ENCODE peak calls at places on chromosomes 1 and 21, in eight cellular contexts. U, O, L, G, F, J, D and H are unnamed samples.

GRCh38 chr1:1835546-1835945 is 55.3 kb downstream of the GNB1 start:
- DNase-seq in U (no peak), O (no peak), L (no peak), G (no peak), F (no peak), J (no peak), D (peak), H (no peak)

GRCh38 chr1:87435484-87435883 is 106.8 kb downstream of the LMO4 start:
- DNase-seq in U (no peak), O (no peak), L (peak), G (peak), F (no peak), J (no peak), D (no peak), H (no peak)

GRCh38 chr1:93598396-93598795 is 83.2 kb downstream of the BCAR3 start:
- DNase-seq in U (no peak), O (no peak), L (no peak), G (no peak), F (no peak), J (no peak), D (no peak), H (no peak)

GRCh38 chr1:230831706-230832105 is 36.6 kb downstream of the C1orf198 start:
- DNase-seq in U (no peak), O (no peak), L (no peak), G (peak), F (no peak), J (no peak), D (no peak), H (no peak)

GRCh38 chr1:203084588-203085527 is 954 bp downstream of the MYOG start:
- DNase-seq in U (peak), O (no peak), L (no peak), G (no peak), F (no peak), J (no peak), D (no peak), H (peak)

GRCh38 chr21:24716306-24716918 is 890.9 kb downstream of the MRPL39 start:
- DNase-seq in U (no peak), O (no peak), L (no peak), G (no peak), F (no peak), J (no peak), D (no peak), H (no peak)

GRCh38 chr1:171800342-171800741 is 18.9 kb downstream of the METTL13 start:
- DNase-seq in U (no peak), O (no peak), L (peak), G (no peak), F (no peak), J (no peak), D (no peak), H (no peak)

GRCh38 chr1:150507912-150508864 is at the start of gene ECM1:
- DNase-seq in U (no peak), O (peak), L (peak), G (peak), F (peak), J (peak), D (peak), H (peak)

GRCh38 chr1:9316080-9316444 is 23.4 kb downstream of the SPSB1 start:
- DNase-seq in U (no peak), O (no peak), L (no peak), G (no peak), F (no peak), J (no peak), D (no peak), H (no peak)

GRCh38 chr1:54407201-54407956 is 1.2 kb upstream of the SSBP3 start:
- DNase-seq in U (peak), O (peak), L (peak), G (peak), F (peak), J (peak), D (peak), H (peak)

GRCh38 chr1:179021873-179022272 is 3.8 kb upstream of the FAM20B start:
- DNase-seq in U (no peak), O (no peak), L (peak), G (peak), F (peak), J (no peak), D (no peak), H (no peak)

GRCh38 chr1:94739521-94740061 is 80.6 kb upstream of the SLC44A3 start:
- DNase-seq in U (no peak), O (no peak), L (peak), G (peak), F (peak), J (no peak), D (peak), H (no peak)

GRCh38 chr1:213934642-213935041 is 53.1 kb upstream of the PROX1 start:
- DNase-seq in U (no peak), O (no peak), L (no peak), G (peak), F (no peak), J (no peak), D (no peak), H (no peak)

GRCh38 chr1:22880174-22880601 is 92.5 kb downstream of the LACTBL1 start:
- DNase-seq in U (no peak), O (no peak), L (peak), G (peak), F (peak), J (no peak), D (no peak), H (no peak)

GRCh38 chr1:14167889-14168288 is 430.6 kb upstream of the KAZN start:
- DNase-seq in U (no peak), O (no peak), L (no peak), G (no peak), F (no peak), J (no peak), D (no peak), H (no peak)

GRCh38 chr21:42298237-42298636 is 17.0 kb downstream of the TFF3 start:
- DNase-seq in U (no peak), O (no peak), L (no peak), G (no peak), F (no peak), J (peak), D (no peak), H (no peak)

GRCh38 chr1:64471724-64472276 is 1.9 kb downstream of the CACHD1 start:
- DNase-seq in U (no peak), O (peak), L (no peak), G (no peak), F (peak), J (peak), D (no peak), H (no peak)

GRCh38 chr1:45306319-45306718 is 20.4 kb upstream of the HPDL start:
- DNase-seq in U (no peak), O (no peak), L (peak), G (peak), F (peak), J (no peak), D (no peak), H (no peak)

GRCh38 chr1:3112526-3112925 is 43.5 kb downstream of the PRDM16 start:
- DNase-seq in U (no peak), O (no peak), L (no peak), G (no peak), F (no peak), J (no peak), D (no peak), H (no peak)

GRCh38 chr1:40078512-40079333 is 18.3 kb downstream of the PPT1 start:
- DNase-seq in U (peak), O (no peak), L (peak), G (peak), F (peak), J (peak), D (no peak), H (peak)

GRCh38 chr21:38384675-38385074 is 113.6 kb downstream of the ERG start:
- DNase-seq in U (no peak), O (no peak), L (no peak), G (no peak), F (no peak), J (no peak), D (no peak), H (no peak)

GRCh38 chr1:24906760-24907490 is 23.2 kb downstream of the RUNX3 start:
- DNase-seq in U (no peak), O (no peak), L (no peak), G (no peak), F (no peak), J (no peak), D (peak), H (no peak)

GRCh38 chr1:97243973-97244560 is 522.5 kb downstream of the PTBP2 start:
- DNase-seq in U (no peak), O (no peak), L (no peak), G (peak), F (peak), J (peak), D (no peak), H (no peak)

GRCh38 chr1:35539073-35539823 is 18.0 kb downstream of the KIAA0319L start:
- DNase-seq in U (peak), O (no peak), L (no peak), G (peak), F (no peak), J (no peak), D (no peak), H (peak)

GRCh38 chr1:211951856-211952255 is 83.5 kb downstream of the INTS7 start:
- DNase-seq in U (peak), O (no peak), L (peak), G (peak), F (peak), J (peak), D (no peak), H (no peak)

GRCh38 chr1:38860464-38860816 is 868 bp upstream of the RRAGC start:
- DNase-seq in U (no peak), O (no peak), L (no peak), G (peak), F (peak), J (no peak), D (no peak), H (no peak)

GRCh38 chr1:160219062-160219929 is 14.1 kb downstream of the PEA15 start:
- DNase-seq in U (no peak), O (no peak), L (peak), G (peak), F (peak), J (peak), D (peak), H (no peak)

GRCh38 chr1:56816264-56816663 is 2.9 kb downstream of the FYB2 start:
- DNase-seq in U (no peak), O (no peak), L (no peak), G (peak), F (no peak), J (no peak), D (no peak), H (no peak)

GRCh38 chr1:215517441-215517891 is 49.6 kb upstream of the KCTD3 start:
- DNase-seq in U (no peak), O (no peak), L (peak), G (peak), F (peak), J (peak), D (no peak), H (no peak)
- TF ChIP-seq CTCF in U (peak), O (no peak), L (peak), G (no peak), F (peak), J (peak), D (no peak), H (no peak)

GRCh38 chr1:215595231-215595630 is 28.1 kb downstream of the KCTD3 start:
- DNase-seq in U (no peak), O (no peak), L (no peak), G (no peak), F (peak), J (no peak), D (no peak), H (no peak)

GRCh38 chr1:215589650-215590049 is 22.5 kb downstream of the KCTD3 start:
- DNase-seq in U (no peak), O (no peak), L (no peak), G (no peak), F (no peak), J (no peak), D (no peak), H (no peak)

GRCh38 chr1:215594640-215595039 is 27.5 kb downstream of the KCTD3 start:
- DNase-seq in U (no peak), O (no peak), L (no peak), G (no peak), F (peak), J (no peak), D (no peak), H (no peak)

GRCh38 chr1:215590779-215591491 is 23.8 kb downstream of the KCTD3 start:
- DNase-seq in U (no peak), O (no peak), L (no peak), G (no peak), F (no peak), J (no peak), D (no peak), H (no peak)
- H3K27ac ChIP-seq in U (no peak), O (no peak), L (no peak), G (no peak), F (no peak), J (no peak), D (no peak), H (no peak)

GRCh38 chr1:12185036-12185435 is 18.2 kb downstream of the TNFRSF1B start:
- DNase-seq in U (no peak), O (no peak), L (no peak), G (no peak), F (no peak), J (no peak), D (no peak), H (no peak)

GRCh38 chr1:12188115-12188514 is 21.3 kb downstream of the TNFRSF1B start:
- DNase-seq in U (no peak), O (no peak), L (peak), G (no peak), F (peak), J (no peak), D (no peak), H (no peak)

GRCh38 chr1:12186277-12186985 is 19.6 kb downstream of the TNFRSF1B start:
- DNase-seq in U (no peak), O (no peak), L (no peak), G (no peak), F (peak), J (peak), D (no peak), H (no peak)

GRCh38 chr1:12184008-12184681 is 17.4 kb downstream of the TNFRSF1B start:
- DNase-seq in U (no peak), O (peak), L (peak), G (peak), F (peak), J (peak), D (peak), H (no peak)

DNA sequence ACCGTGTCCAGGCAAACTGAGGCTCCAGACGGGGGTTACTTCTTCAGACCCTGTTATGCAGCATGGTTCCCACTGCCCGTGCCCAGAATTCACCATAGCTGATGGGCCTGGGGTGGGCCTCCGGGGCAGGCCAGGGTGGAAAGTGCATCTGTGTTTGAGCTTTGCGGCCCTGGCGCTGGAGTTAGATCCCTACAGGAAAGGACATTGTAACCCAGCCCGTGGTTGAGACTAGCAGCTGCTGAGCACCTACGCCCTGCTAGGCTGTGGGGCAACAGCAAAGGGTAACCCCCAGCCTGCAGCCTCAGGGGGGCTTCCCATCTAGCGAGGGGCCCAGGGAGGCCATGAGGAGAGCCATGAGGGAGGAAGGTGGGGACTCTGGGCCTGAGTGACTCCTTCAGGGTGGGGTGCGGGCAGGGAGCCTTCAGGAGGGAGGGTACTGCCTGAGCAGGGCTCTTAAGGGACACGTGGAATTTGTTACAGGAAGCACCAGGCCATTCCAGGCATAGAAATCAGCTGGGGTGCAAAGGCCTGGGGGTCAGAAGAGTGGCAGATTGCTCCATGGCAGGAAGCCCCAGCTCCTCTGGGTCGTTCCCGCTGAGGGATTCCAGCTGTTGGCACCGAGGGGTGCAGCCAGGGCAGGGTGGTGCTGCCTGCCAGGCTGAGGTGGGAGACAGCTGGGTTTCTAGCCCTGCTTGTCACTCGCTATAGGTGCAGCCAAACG is 18.9 kb downstream of the TNFRSF1B start:
- DNase-seq in U (no peak), O (no peak), L (no peak), G (peak), F (no peak), J (no peak), D (no peak), H (no peak)
- H3K4me3 ChIP-seq in U (no peak), O (no peak), L (no peak), G (no peak), F (no peak), J (no peak), D (no peak), H (no peak)

GRCh38 chr1:15426492-15427279 is 11.6 kb upstream of the CTRC start:
- DNase-seq in U (no peak), O (peak), L (no peak), G (peak), F (peak), J (peak), D (no peak), H (no peak)

GRCh38 chr1:15425521-15425920 is 12.7 kb upstream of the CTRC start:
- DNase-seq in U (no peak), O (no peak), L (no peak), G (no peak), F (no peak), J (no peak), D (no peak), H (no peak)

GRCh38 chr1:15425961-15426360 is 12.3 kb upstream of the CTRC start:
- DNase-seq in U (no peak), O (no peak), L (no peak), G (no peak), F (no peak), J (no peak), D (no peak), H (no peak)

GRCh38 chr1:15428815-15429435 is 9.3 kb upstream of the CTRC start:
- DNase-seq in U (no peak), O (no peak), L (no peak), G (no peak), F (no peak), J (no peak), D (no peak), H (no peak)

GRCh38 chr1:15427280-15427666 is 11.0 kb upstream of the CTRC start:
- DNase-seq in U (no peak), O (peak), L (no peak), G (no peak), F (no peak), J (no peak), D (no peak), H (no peak)
- TF ChIP-seq CTCF in U (no peak), O (no peak), L (no peak), G (no peak), F (no peak), J (no peak), D (no peak), H (no peak)

GRCh38 chr1:41892211-41892840 is 26.4 kb downstream of the HIVEP3 start:
- DNase-seq in U (peak), O (no peak), L (no peak), G (peak), F (no peak), J (no peak), D (no peak), H (peak)
- H3K27ac ChIP-seq in U (peak), O (no peak), L (no peak), G (no peak), F (no peak), J (no peak), D (no peak), H (peak)

GRCh38 chr1:241045659-241046058 is 311.3 kb downstream of the RGS7 start:
- DNase-seq in U (no peak), O (no peak), L (no peak), G (no peak), F (no peak), J (no peak), D (no peak), H (no peak)
- H3K4me3 ChIP-seq in U (no peak), O (no peak), L (no peak), G (no peak), F (no peak), J (no peak), D (no peak), H (no peak)